ENCODE peak calls at places on chromosomes 2 and 18, in ten cellular contexts. Z is G401; L is stimulated activated CD8-positive, alpha-beta memory T cell treated with anti-CD3 and anti-CD28 coated beads, Interleukin-15, amount 100 ng/mL, for 1 hour; T is astrocyte of the cerebellum; Y is lung; N is uterus; F is hepatic stellate cell; R is EL; B is NCI-H1417; I is NCI-H748 treated with DMSO at 0.1 percent for 48 hours. D is an unnamed sample.

GRCh38 chr2:39356922-39357639 is 80.0 kb downstream of the MAP4K3 start:
- DNase-seq in T (no peak), Y (no peak), Z (peak), N (no peak), B (no peak), R (no peak), L (no peak), I (no peak), F (no peak), D (no peak)

GRCh38 chr2:238294393-238295143 is 6.2 kb upstream of the PER2 start:
- DNase-seq in B (no peak), T (no peak), Y (no peak), Z (no peak), N (no peak), R (no peak), F (no peak), I (no peak), L (no peak), D (no peak)

GRCh38 chr2:37263839-37264238 is 32.4 kb downstream of the NDUFAF7 start:
- DNase-seq in B (no peak), N (no peak), T (no peak), F (no peak), I (no peak), Z (no peak), R (no peak), Y (no peak), L (no peak), D (no peak)

GRCh38 chr2:100568989-100569388 is 6.2 kb downstream of the PDCL3 start:
- DNase-seq in F (no peak), B (no peak), R (no peak), T (no peak), N (no peak), L (no peak), Y (no peak), Z (no peak), I (no peak), D (no peak)

GRCh38 chr2:67604360-67604759 is 207.2 kb downstream of the ETAA1 start:
- DNase-seq in Y (no peak), N (no peak), F (no peak), R (peak), T (no peak), I (no peak), L (no peak), Z (no peak), B (no peak), D (no peak)

GRCh38 chr2:112843836-112844235 is 7.3 kb upstream of the IL1B start:
- DNase-seq in L (no peak), I (no peak), R (no peak), N (no peak), B (no peak), F (no peak), T (no peak), Z (no peak), Y (no peak), D (no peak)

GRCh38 chr18:55420665-55420964 is 167.4 kb downstream of the TCF4 start:
- DNase-seq in T (no peak), L (no peak), N (no peak), Z (no peak), R (no peak), F (no peak), B (no peak), I (peak), Y (no peak), D (no peak)

GRCh38 chr2:221446140-221446539 is 126.0 kb downstream of the EPHA4 start:
- DNase-seq in I (no peak), T (no peak), B (no peak), R (no peak), Z (no peak), Y (no peak), F (no peak), N (no peak), L (no peak), D (no peak)

GRCh38 chr2:151916632-151917031 is 88.4 kb upstream of the ARL5A start:
- DNase-seq in R (no peak), T (no peak), N (no peak), I (no peak), Y (no peak), Z (no peak), B (no peak), L (no peak), F (no peak), D (no peak)

GRCh38 chr2:25879133-25879730 is 945 bp upstream of the ASXL2 start:
- DNase-seq in T (no peak), B (no peak), L (no peak), I (peak), Y (no peak), F (peak), R (peak), N (no peak), Z (no peak), D (peak)

GRCh38 chr2:156110890-156111289 is 221.6 kb downstream of the NR4A2 start:
- DNase-seq in N (no peak), Y (no peak), R (peak), I (no peak), F (no peak), B (no peak), Z (no peak), L (no peak), T (no peak), D (peak)

GRCh38 chr2:72605836-72606442 is 219.9 kb downstream of the EXOC6B start:
- DNase-seq in N (no peak), B (peak), Y (no peak), T (no peak), L (no peak), R (peak), F (no peak), I (peak), Z (no peak), D (no peak)

GRCh38 chr18:9516437-9517064 is 41.2 kb downstream of the RALBP1 start:
- DNase-seq in Y (no peak), L (no peak), R (peak), I (peak), N (no peak), F (no peak), T (peak), Z (peak), B (peak), D (peak)

GRCh38 chr2:16070648-16070971 is 130.3 kb downstream of the MYCN start:
- DNase-seq in Y (no peak), I (no peak), F (no peak), Z (no peak), B (no peak), T (no peak), L (no peak), R (no peak), N (no peak), D (no peak)

GRCh38 chr18:76467371-76468190 is 27.5 kb downstream of the ZNF516 start:
- DNase-seq in Z (no peak), I (no peak), R (no peak), Y (no peak), F (peak), B (no peak), L (no peak), T (no peak), N (no peak), D (no peak)